ENCODE peak calls at places on chromosomes 13 and 19, in six cellular contexts. R, G, B, Y, V and M are unnamed samples.

GRCh38 chr13:111946214-111946613 is 120.7 kb upstream of the SOX1 start:
- DNase-seq in R (no peak), G (no peak), B (no peak), Y (no peak), V (no peak), M (no peak)

GRCh38 chr13:74556002-74556551 is 421.9 kb upstream of the KLF12 start:
- DNase-seq in R (no peak), G (no peak), B (no peak), Y (no peak), V (no peak), M (no peak)

GRCh38 chr19:31332096-31332495 is 17.1 kb downstream of the TSHZ3 start:
- DNase-seq in R (no peak), G (no peak), B (no peak), Y (no peak), V (no peak), M (no peak)

GRCh38 chr13:79450110-79450509 is 30.8 kb upstream of the NDFIP2 start:
- DNase-seq in R (no peak), G (no peak), B (no peak), Y (no peak), V (no peak), M (no peak)

GRCh38 chr19:8571006-8571411 is 6.2 kb downstream of the MYO1F start:
- DNase-seq in R (peak; percentile 69), G (no peak), B (no peak), Y (no peak), V (peak; percentile 34), M (no peak)

GRCh38 chr13:105998233-105998550 is 537.3 kb downstream of the EFNB2 start:
- DNase-seq in R (no peak), G (no peak), B (no peak), Y (no peak), V (no peak), M (no peak)

GRCh38 chr19:459724-460511 is 915 bp downstream of the SHC2 start:
- DNase-seq in R (peak; percentile 46), G (peak; percentile 60), B (peak; percentile 91), Y (no peak), V (peak; percentile 59), M (peak; percentile 63)

GRCh38 chr19:53511933-53512374 is 26.0 kb upstream of the ZNF331 start:
- DNase-seq in R (peak; percentile 69), G (peak; percentile 91), B (peak; percentile 62), Y (peak; percentile 59), V (peak; percentile 71), M (peak; percentile 57)

GRCh38 chr13:26062853-26063444 is 11.1 kb upstream of the SHISA2 start:
- DNase-seq in R (peak; percentile 43), G (no peak), B (no peak), Y (no peak), V (peak; percentile 59), M (peak; percentile 64)

GRCh38 chr19:2041686-2042484 is 9.2 kb downstream of the MKNK2 start:
- DNase-seq in R (peak; percentile 96), G (peak; percentile 99), B (peak; percentile 99), Y (peak; percentile 80), V (no peak), M (peak; percentile 83)

GRCh38 chr13:110539894-110540293 is 21.6 kb downstream of the RAB20 start:
- DNase-seq in R (no peak), G (no peak), B (no peak), Y (no peak), V (no peak), M (no peak)

GRCh38 chr19:51821921-51822716 is 27.2 kb downstream of the FPR3 start:
- DNase-seq in R (no peak), G (no peak), B (no peak), Y (no peak), V (no peak), M (no peak)

GRCh38 chr19:10270616-10271394 is at the start of gene ICAM1:
- DNase-seq in R (no peak), G (peak; percentile 78), B (peak; percentile 83), Y (no peak), V (peak; percentile 83), M (peak; percentile 92)

GRCh38 chr13:48233886-48234488 is 981 bp downstream of the ITM2B start:
- DNase-seq in R (no peak), G (no peak), B (no peak), Y (no peak), V (no peak), M (no peak)

GRCh38 chr19:33675501-33676124 is 53.9 kb downstream of the CHST8 start:
- DNase-seq in R (no peak), G (no peak), B (no peak), Y (no peak), V (no peak), M (no peak)

GRCh38 chr19:12139309-12139708 is 841 bp downstream of the ZNF20 start:
- DNase-seq in R (no peak), G (no peak), B (no peak), Y (no peak), V (no peak), M (no peak)

GRCh38 chr13:60018536-60018935 is 145.2 kb downstream of the DIAPH3 start:
- DNase-seq in R (no peak), G (no peak), B (no peak), Y (no peak), V (no peak), M (no peak)

GRCh38 chr13:40447857-40448256 is 218.6 kb downstream of the FOXO1 start:
- DNase-seq in R (no peak), G (no peak), B (no peak), Y (no peak), V (no peak), M (no peak)

GRCh38 chr19:18496167-18496979 is 25.5 kb downstream of the ELL start:
- DNase-seq in R (peak; percentile 28), G (no peak), B (peak; percentile 73), Y (no peak), V (peak; percentile 32), M (no peak)

GRCh38 chr13:113557013-113557412 is 27.5 kb upstream of the TFDP1 start:
- DNase-seq in R (no peak), G (no peak), B (no peak), Y (no peak), V (no peak), M (no peak)

GRCh38 chr13:113559061-113559460 is 25.5 kb upstream of the TFDP1 start:
- DNase-seq in R (no peak), G (no peak), B (no peak), Y (no peak), V (no peak), M (no peak)

GRCh38 chr13:113559901-113560644 is 24.5 kb upstream of the TFDP1 start:
- DNase-seq in R (no peak), G (no peak), B (no peak), Y (no peak), V (no peak), M (no peak)

GRCh38 chr13:113560645-113561416 is 23.7 kb upstream of the TFDP1 start:
- DNase-seq in R (no peak), G (no peak), B (no peak), Y (no peak), V (no peak), M (no peak)

GRCh38 chr13:113558461-113558860 is 26.1 kb upstream of the TFDP1 start:
- DNase-seq in R (no peak), G (no peak), B (no peak), Y (no peak), V (no peak), M (no peak)
- TF ChIP-seq JUN in R (no peak), G (no peak), B (no peak), Y (no peak), V (no peak), M (no peak)

GRCh38 chr13:113774177-113775107 is 15.4 kb downstream of the TMEM255B start:
- DNase-seq in R (no peak), G (no peak), B (no peak), Y (no peak), V (no peak), M (peak; percentile 95)
- TF ChIP-seq JUN in R (no peak), G (no peak), B (no peak), Y (no peak), V (no peak), M (peak; percentile 84)

GRCh38 chr19:41793414-41793727 is 3.0 kb upstream of the CEACAM3 start:
- DNase-seq in R (no peak), G (no peak), B (no peak), Y (no peak), V (no peak), M (no peak)

GRCh38 chr19:41795031-41795461 is 1.3 kb upstream of the CEACAM3 start:
- DNase-seq in R (peak; percentile 70), G (peak; percentile 76), B (peak; percentile 18), Y (peak; percentile 3), V (peak; percentile 29), M (peak; percentile 36)

GRCh38 chr19:41796362-41796761 is at the start of gene CEACAM3:
- DNase-seq in R (no peak), G (no peak), B (no peak), Y (no peak), V (no peak), M (no peak)

DNA sequence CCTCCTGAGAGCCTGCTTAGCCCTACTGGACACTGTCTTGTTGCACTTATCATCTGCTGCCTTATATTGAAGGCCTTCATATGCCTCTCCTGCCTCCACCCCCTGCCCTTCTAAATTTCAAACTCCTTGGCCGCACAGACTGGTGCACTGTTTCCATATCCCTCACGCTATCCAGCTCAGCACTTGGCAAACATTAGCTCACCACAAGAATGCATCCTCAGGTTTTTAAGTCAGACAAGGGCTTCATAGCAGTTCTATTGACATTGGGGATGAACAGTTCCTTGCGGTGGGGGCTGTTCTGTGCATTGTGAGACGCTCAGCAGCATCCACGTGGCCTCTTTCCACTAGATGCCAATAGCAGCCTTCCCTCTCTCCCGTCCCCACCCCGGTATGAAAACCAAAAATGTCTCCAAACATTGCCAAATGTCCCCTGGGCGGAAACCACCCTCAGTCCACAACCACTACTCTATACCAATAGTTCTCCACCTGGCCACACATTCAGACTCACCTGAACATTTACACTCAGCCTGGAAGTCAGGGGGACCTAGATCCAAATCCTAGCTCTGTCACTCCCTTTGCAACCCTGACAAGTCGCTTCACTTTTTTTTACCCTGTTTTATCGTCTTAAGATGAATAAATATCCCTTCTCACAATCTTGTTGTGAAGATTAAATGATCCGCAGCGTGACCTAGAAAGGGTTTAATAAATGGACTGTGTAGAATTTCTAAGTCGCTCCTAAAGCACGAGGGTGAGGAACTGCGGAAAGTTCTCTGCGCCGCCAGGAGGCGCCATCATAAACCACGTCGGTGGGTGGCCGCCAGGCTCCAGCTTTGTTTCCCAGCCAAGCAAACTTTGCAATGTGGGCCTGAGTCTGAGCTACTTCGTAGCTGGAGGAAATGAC is 3.6 kb upstream of the CEACAM3 start:
- DNase-seq in R (peak; percentile 81), G (peak; percentile 74), B (peak; percentile 53), Y (peak; percentile 29), V (peak; percentile 21), M (peak; percentile 46)
- TF ChIP-seq JUN in R (no peak), G (no peak), B (no peak), Y (no peak), V (no peak), M (no peak)

DNA sequence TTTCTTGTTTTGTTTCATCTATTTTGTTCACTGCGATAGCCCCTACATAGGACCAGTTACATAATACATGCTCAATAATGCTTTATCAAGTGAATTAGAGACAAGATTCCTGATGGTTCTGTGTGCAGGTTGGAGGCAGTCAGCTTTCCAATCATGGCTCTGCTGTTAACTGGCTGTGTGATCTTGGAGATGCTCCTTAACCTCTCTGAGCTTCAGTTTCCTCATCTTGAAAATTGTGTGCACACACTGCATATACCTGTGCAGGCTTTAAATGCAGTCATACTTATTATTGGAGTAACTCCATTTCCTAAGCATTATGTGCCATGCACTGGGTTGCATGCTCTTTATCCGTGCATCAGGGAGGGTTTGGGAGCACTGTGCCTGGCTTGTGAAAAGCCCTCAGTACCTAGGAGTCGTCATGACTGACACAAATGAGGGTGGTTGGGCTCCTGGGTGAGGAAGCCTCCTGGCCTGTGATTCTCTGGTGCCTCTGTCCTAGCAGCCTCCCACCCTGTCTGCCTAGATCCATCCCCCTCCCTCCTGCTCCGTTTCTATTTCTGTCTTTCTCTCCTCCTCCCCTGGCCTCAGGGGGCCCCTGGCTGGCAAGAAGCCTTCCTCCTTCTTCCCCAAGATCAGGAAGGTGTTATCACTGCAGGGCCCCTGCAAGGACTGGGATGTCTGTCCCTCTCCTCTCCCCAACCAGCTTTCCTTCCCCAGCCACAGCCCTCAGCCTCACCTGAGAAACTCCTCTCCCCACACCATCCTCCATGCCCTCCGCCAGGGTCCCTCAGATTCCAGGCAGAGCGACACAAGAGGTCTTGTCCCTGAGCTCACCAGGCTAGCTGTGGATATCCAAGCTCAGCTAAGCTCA is 8.7 kb downstream of the IFNL1 start:
- DNase-seq in R (no peak), G (no peak), B (no peak), Y (no peak), V (no peak), M (no peak)
- TF ChIP-seq JUN in R (no peak), G (no peak), B (no peak), Y (no peak), V (no peak), M (no peak)